ENCODE peak calls at places on chromosomes 16 and 17, in seven cellular contexts. L, R, M, E, F, Z and P are unnamed samples.

GRCh38 chr16:58466396-58466795 is 33.5 kb upstream of the NDRG4 start:
- DNase-seq in L (no peak), R (no peak), M (no peak), E (no peak), F (no peak), Z (no peak), P (no peak)

GRCh38 chr17:52419256-52419655 is 260.7 kb upstream of the CA10 start:
- DNase-seq in L (no peak), R (no peak), M (no peak), E (no peak), F (peak), Z (no peak), P (no peak)

GRCh38 chr17:37483311-37484039 is 6.2 kb upstream of the DUSP14 start:
- DNase-seq in L (no peak), R (no peak), M (no peak), E (peak), F (peak), Z (no peak), P (peak)

GRCh38 chr16:72840591-72841381 is 207.1 kb downstream of the ZFHX3 start:
- DNase-seq in L (no peak), R (no peak), M (no peak), E (no peak), F (no peak), Z (no peak), P (no peak)

GRCh38 chr16:1903845-1904820 is 14.1 kb downstream of the HS3ST6 start:
- DNase-seq in L (no peak), R (no peak), M (no peak), E (peak), F (no peak), Z (no peak), P (no peak)

GRCh38 chr16:79721186-79721745 is 120.7 kb upstream of the MAF start:
- DNase-seq in L (no peak), R (no peak), M (no peak), E (no peak), F (no peak), Z (no peak), P (no peak)

GRCh38 chr16:54204756-54205155 is 81.8 kb downstream of the IRX3 start:
- DNase-seq in L (no peak), R (no peak), M (no peak), E (no peak), F (no peak), Z (no peak), P (no peak)

GRCh38 chr17:62895650-62896301 is 70.3 kb upstream of the TANC2 start:
- DNase-seq in L (no peak), R (no peak), M (no peak), E (peak), F (no peak), Z (no peak), P (no peak)

GRCh38 chr17:72600934-72601333 is 480.1 kb downstream of the SOX9 start:
- DNase-seq in L (no peak), R (no peak), M (no peak), E (peak), F (peak), Z (no peak), P (peak)

GRCh38 chr16:27175888-27176287 is 27.4 kb upstream of the KDM8 start:
- DNase-seq in L (no peak), R (no peak), M (peak), E (no peak), F (no peak), Z (no peak), P (no peak)

GRCh38 chr16:27177031-27177774 is 26.1 kb upstream of the KDM8 start:
- DNase-seq in L (no peak), R (no peak), M (no peak), E (peak), F (peak), Z (no peak), P (peak)

GRCh38 chr16:27179500-27180072 is 23.7 kb upstream of the KDM8 start:
- DNase-seq in L (peak), R (peak), M (peak), E (peak), F (peak), Z (peak), P (peak)

DNA sequence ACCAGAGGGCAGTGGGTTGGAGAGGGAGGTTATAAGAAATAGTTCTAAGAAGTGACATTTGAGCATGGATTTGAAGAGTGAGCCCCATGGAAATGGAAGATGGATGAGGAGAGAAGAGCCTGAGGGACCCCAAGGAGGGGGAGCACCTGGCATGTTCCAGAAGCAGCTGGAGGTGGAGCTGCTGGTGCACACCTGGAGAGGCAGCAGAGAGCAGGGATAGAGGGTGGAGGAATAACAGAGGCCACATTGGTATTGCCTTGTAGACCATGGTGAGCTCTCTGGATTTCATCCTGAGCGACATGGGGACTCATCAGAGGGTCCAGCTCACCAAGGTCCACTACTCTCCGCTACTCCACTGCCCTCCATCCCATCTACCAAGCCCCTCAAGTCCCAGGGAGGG is 22.3 kb upstream of the KDM8 start:
- DNase-seq in L (no peak), R (no peak), M (peak), E (no peak), F (no peak), Z (no peak), P (no peak)
- TF ChIP-seq CTCF in L (no peak), R (no peak), M (peak), E (no peak), F (no peak), Z (no peak), P (peak)

DNA sequence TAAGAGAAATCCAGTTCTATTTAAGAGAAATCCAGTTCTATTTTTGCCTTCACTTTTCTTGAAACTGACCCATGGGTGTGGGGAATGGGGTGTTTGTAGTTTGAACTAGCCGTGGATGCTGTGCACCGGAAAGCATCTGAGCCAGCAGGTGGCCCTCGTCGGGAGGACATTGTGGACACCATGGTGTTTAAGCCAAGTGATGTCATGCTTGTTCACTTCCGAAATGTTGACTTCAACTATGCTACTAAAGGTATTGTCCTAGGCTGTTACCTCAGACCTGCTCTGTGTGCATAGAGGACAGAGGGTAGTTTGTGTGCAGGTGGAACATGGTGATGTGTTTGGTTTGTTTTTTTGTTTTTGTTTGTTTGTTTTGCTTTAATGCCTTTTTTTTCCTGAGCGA is 3.3 kb downstream of the ATXN2L start:
- DNase-seq in L (no peak), R (no peak), M (no peak), E (peak), F (no peak), Z (no peak), P (peak)
- TF ChIP-seq CTCF in L (peak), R (no peak), M (no peak), E (peak), F (peak), Z (no peak), P (peak)

GRCh38 chr17:75407655-75408352 is 2.3 kb upstream of the GRB2 start:
- DNase-seq in L (no peak), R (no peak), M (no peak), E (no peak), F (no peak), Z (no peak), P (no peak)
- TF ChIP-seq CTCF in L (no peak), R (no peak), M (no peak), E (no peak), F (no peak), Z (no peak), P (no peak)

GRCh38 chr17:49191917-49192741 is 18.2 kb downstream of the GNGT2 start:
- DNase-seq in L (peak), R (peak), M (peak), E (peak), F (peak), Z (peak), P (peak)
- TF ChIP-seq CTCF in L (peak), R (peak), M (peak), E (no peak), F (peak), Z (no peak), P (peak)

DNA sequence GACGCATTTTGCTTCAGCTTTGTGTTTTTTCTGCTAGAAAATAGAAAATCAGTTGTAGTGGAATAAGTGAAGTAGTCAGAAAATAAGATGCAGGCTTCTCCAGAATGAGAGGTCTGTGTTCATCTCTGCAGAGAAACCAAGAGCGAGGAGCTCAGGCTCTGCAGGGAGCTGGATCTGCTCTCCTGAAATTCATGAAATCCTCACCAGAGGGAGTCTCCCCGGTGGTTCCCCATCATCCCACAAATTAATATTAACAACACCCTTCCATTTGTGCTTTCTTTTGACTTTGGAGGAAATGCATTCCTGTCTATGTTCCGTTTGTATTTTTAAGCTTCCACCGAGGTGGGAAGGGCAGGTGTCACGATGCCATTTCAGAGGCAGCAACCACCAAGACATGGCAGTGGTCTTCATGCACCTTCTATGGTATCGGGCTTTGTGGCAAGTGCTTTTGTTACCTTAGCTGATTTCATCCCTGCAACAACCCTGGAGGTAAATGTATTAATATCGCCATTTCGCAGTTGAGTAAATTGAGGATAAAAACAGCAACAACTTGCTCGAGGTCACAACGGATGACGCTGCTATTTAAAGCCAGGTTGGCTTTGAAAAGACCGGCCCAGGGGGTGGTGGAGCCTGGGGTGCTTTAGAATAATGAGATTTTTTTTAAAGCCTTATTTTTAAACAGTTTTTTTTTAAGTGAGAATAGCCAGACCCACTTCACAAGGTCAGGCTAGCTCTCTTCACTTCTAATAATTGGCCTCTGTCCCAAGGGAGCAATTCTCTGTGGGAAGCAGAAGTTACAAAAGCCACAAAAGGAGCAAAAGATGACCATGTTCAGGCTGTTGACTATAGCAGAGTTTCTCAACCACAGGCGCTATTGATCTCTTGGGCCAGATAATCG is 367.6 kb upstream of the ERCC4 start:
- DNase-seq in L (no peak), R (no peak), M (no peak), E (no peak), F (no peak), Z (no peak), P (no peak)
- TF ChIP-seq CTCF in L (no peak), R (no peak), M (peak), E (no peak), F (no peak), Z (peak), P (no peak)

DNA sequence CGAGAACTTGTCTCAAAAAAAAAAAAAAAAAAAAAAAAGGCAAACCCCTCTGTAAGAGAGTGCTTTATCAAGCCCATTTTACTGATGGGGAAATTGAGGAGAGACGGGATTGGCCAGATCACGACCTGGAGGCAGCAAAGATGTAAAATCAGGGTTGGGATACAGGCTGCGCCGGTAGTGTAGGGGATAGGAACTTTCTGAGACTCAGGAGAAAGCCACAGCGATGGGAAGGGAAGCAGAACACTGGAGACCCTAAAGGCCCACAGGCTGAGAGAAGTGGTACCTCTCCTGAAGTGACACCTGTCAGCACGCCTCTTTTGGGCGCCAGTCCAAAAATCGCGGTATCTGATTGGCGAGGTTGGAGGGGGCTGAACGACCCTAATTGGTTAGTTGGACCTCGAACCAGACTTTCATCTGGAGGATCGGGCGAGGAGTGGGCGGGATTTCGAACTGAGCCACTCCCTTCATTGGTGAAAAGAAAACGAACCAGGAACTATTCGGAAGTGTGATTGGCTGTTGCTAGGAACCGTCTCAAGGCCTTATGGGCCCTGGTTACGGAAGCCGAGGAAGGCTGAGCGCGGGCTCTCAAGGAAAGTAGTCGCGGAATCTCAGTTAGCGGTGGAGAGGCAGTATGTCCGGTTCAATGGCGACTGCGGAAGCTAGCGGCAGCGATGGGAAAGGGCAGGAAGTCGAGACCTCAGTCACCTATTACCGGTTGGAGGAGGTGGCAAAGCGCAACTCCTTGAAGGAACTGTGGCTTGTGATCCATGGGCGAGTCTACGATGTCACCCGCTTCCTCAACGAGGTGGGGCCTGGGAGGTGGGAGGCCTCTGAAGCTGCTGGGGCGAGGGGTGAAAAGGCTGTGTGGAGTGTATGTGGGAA is at the start of gene CYB5B:
- DNase-seq in L (peak), R (peak), M (peak), E (peak), F (peak), Z (peak), P (peak)
- TF ChIP-seq CTCF in L (no peak), R (no peak), M (no peak), E (no peak), F (no peak), Z (no peak), P (no peak)

DNA sequence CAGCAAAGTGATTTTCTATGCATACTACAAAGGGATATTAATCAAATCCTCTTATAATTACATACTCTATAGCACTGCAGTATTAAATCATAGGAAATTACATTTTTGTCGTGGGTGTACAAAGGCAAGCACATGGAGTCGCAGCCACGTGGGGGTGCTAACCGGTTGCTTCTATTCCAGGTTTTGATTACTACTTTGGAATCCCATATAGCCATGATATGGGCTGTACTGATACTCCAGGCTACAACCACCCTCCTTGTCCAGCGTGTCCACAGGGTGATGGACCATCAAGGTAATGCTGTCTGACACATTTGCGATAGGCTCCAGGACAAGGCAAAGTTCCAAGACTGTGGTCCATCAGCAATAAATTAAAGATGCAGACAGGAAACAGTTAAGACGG is 60.1 kb downstream of the ARSG start:
- DNase-seq in L (no peak), R (no peak), M (no peak), E (peak), F (no peak), Z (no peak), P (peak)
- TF ChIP-seq CTCF in L (peak), R (peak), M (no peak), E (no peak), F (no peak), Z (no peak), P (peak)

DNA sequence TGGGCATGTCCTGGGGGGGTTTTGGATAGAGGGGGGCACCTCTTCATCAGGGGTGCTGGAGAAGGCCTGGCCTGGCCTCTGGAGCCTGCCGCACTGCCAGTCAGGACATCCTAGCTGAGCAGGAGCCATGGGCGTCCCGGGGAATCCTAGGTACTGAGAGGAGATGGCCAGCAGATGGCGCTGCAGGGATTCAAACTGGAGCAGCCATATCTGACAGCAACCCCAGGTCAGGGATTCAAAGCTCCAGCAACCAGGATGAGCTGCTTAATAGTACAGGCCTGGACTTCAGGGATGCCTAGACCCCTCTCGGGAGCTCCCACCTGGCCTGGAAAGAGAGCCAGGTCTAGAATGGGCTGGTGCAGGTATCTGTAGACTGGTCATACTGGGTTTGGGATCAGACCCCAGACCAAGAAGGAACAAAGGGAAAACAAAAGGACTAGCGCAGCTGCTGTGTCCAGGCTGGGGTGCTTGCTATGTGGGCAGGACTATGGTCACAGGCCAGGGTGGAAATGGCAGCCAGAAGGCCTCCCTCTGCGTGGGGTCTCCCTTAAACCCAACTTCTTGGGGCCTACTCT is 306.9 kb upstream of the RBFOX1 start:
- DNase-seq in L (peak), R (peak), M (peak), E (no peak), F (no peak), Z (peak), P (peak)
- TF ChIP-seq CTCF in L (peak), R (no peak), M (peak), E (no peak), F (peak), Z (peak), P (no peak)

GRCh38 chr17:55870044-55870443 is 119.2 kb downstream of the PCTP start:
- DNase-seq in L (no peak), R (no peak), M (peak), E (no peak), F (no peak), Z (no peak), P (no peak)

GRCh38 chr17:55872374-55872773 is 121.5 kb downstream of the PCTP start:
- DNase-seq in L (no peak), R (no peak), M (no peak), E (no peak), F (no peak), Z (no peak), P (no peak)

DNA sequence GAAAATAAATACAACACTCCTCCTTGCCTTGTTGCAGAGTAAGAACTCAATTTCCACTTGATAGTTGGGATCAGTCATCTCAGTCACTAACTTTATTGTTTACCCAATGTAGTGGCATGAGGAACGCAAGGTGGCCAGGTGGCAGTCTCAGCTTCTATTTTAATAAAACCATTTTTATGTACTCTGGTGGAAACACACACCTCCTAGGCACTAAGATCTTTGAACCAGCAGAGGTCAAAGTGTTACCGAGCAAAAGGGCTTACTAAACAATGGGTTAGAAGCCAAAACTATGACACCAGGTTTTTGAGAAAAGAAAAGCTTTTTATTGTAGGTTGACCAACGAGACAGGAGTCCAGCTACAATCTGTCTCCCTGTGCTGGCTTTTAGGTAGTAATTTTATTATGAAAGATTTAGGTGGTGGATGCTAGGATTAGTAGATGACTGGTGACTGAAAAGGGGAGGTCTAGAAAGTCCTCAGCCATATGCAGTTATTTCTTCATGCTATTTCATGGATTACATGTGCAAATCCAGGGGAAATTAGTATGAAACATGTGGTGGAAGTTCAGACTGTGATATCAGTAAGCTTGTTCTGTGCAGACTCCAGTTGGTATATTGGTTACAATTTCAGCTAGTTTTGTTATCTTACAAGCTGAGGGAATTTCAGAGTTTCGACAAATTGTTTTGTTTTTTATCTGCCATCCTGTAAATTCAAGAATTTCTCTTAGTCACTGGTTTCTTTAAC is 122.3 kb downstream of the PCTP start:
- DNase-seq in L (no peak), R (no peak), M (no peak), E (no peak), F (no peak), Z (no peak), P (no peak)
- TF ChIP-seq CTCF in L (no peak), R (no peak), M (no peak), E (no peak), F (no peak), Z (no peak), P (no peak)

DNA sequence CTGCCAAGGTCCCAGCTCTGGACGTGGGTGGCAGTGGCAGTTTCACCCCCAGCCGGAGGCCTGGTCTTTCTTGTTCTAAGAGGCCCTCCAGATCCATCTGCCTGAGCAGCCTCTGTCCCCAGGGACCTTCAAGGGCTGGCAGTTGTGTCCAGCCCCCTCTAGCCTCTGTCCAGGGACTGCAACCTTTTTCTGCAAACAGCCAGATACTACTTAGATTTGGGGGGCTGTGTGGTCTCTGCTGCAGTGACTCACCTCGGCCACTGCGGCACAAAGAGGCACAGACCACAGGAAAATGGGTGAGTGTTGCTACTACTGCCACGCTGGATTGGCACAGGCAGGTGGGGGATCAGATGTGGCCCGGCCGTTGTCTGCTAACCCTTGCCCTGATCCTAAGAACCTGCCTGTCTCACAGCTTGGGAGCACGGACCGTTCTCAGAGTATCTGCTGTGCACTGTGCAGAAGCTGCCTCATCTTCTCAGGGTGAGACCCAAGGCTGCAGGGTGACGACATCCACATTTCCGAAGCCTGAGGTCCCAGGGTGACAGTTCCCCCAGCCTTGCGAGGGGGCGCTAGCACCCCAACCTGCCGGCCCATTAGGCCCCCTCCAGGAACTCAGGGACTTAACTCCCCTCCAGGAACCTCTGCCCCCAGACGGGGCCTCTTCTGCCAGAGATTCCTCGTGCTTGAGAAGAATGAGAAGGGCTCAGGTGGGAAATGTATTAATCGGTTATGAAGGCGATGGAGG is 27.6 kb downstream of the MXRA7 start:
- DNase-seq in L (no peak), R (peak), M (peak), E (no peak), F (no peak), Z (peak), P (no peak)
- TF ChIP-seq CTCF in L (peak), R (peak), M (peak), E (no peak), F (peak), Z (peak), P (peak)